ENCODE peak calls at places on chromosome 10, in seven cellular contexts. A, F, V, G, H, O and I are unnamed samples.

GRCh38 chr10:79947083-79947415 is 1.9 kb downstream of the SFTPD start:
- DNase-seq in A (no peak), F (no peak), O (no peak), H (peak), V (no peak), G (no peak), I (peak)

GRCh38 chr10:99530108-99531025 is 2.4 kb upstream of the NKX2-3 start:
- DNase-seq in V (no peak), O (no peak), A (peak), G (no peak), F (no peak), H (peak), I (peak)

GRCh38 chr10:78763651-78764395 is 304.9 kb upstream of the ZMIZ1 start:
- DNase-seq in G (no peak), O (no peak), V (no peak), A (no peak), F (no peak), H (no peak), I (no peak)

GRCh38 chr10:1166101-1166827 is 110.1 kb downstream of the WDR37 start:
- DNase-seq in H (peak), F (no peak), O (no peak), A (no peak), G (no peak), V (no peak), I (peak)

GRCh38 chr10:3526721-3527120 is 258.3 kb downstream of the KLF6 start:
- DNase-seq in H (no peak), G (no peak), F (peak), V (peak), A (no peak), O (peak), I (no peak)

GRCh38 chr10:6121144-6121543 is 32.3 kb downstream of the RBM17 start:
- DNase-seq in G (no peak), F (no peak), V (no peak), H (no peak), O (no peak), A (no peak), I (no peak)

GRCh38 chr10:58384095-58384494 is 1.1 kb upstream of the TFAM start:
- DNase-seq in H (no peak), O (no peak), V (no peak), G (peak), F (no peak), A (no peak), I (no peak)

GRCh38 chr10:12022580-12023257 is 19.9 kb downstream of the UPF2 start:
- DNase-seq in G (peak), H (no peak), F (no peak), O (no peak), A (no peak), V (no peak), I (no peak)